ENCODE peak calls at places on chromosomes 13 and 19, in ten cellular contexts. One of them, this sample, is unnamed. For H3K36me3, the result is how much of the 10 kb centered on the place peaks cover.

GRCh38 chr19:32570081-32570785 is 10.8 kb upstream of the PDCD5 start:
- DNase-seq in right lobe of liver: no peak
- DNase-seq in heart left ventricle: no peak
- DNase-seq in sigmoid colon: peak
- DNase-seq in breast epithelium: peak
- DNase-seq in uterus: peak
- DNase-seq in adrenal gland: peak
- DNase-seq in IMR-90: peak
- DNase-seq in tibial nerve: peak
- DNase-seq in spleen: no peak
- DNase-seq in this sample: no peak

GRCh38 chr13:45511310-45512147 is 46.8 kb downstream of the COG3 start:
- DNase-seq in sigmoid colon: no peak
- DNase-seq in right lobe of liver: no peak
- DNase-seq in IMR-90: peak
- DNase-seq in tibial nerve: peak
- DNase-seq in uterus: peak
- DNase-seq in breast epithelium: no peak
- DNase-seq in adrenal gland: peak
- DNase-seq in spleen: no peak
- DNase-seq in heart left ventricle: no peak
- DNase-seq in this sample: no peak

GRCh38 chr13:45527699-45528462 is 63.1 kb downstream of the COG3 start:
- DNase-seq in breast epithelium: no peak
- DNase-seq in spleen: no peak
- DNase-seq in sigmoid colon: no peak
- DNase-seq in right lobe of liver: no peak
- DNase-seq in heart left ventricle: no peak
- DNase-seq in IMR-90: peak
- DNase-seq in uterus: no peak
- DNase-seq in adrenal gland: no peak
- DNase-seq in tibial nerve: no peak
- DNase-seq in this sample: no peak

GRCh38 chr19:38228491-38229439 is 4.7 kb upstream of the DPF1 start:
- DNase-seq in heart left ventricle: no peak
- DNase-seq in breast epithelium: no peak
- DNase-seq in right lobe of liver: no peak
- DNase-seq in uterus: no peak
- DNase-seq in sigmoid colon: no peak
- DNase-seq in tibial nerve: no peak
- DNase-seq in IMR-90: no peak
- DNase-seq in spleen: no peak
- DNase-seq in adrenal gland: no peak
- DNase-seq in this sample: peak

GRCh38 chr13:51967482-51968446 is 43.5 kb downstream of the ATP7B start:
- DNase-seq in adrenal gland: no peak
- DNase-seq in spleen: no peak
- DNase-seq in uterus: no peak
- DNase-seq in tibial nerve: no peak
- DNase-seq in sigmoid colon: no peak
- DNase-seq in IMR-90: no peak
- DNase-seq in heart left ventricle: no peak
- DNase-seq in breast epithelium: no peak
- DNase-seq in right lobe of liver: no peak
- DNase-seq in this sample: no peak

GRCh38 chr13:42574435-42575311 is 721 bp downstream of the TNFSF11 start:
- DNase-seq in breast epithelium: no peak
- DNase-seq in uterus: no peak
- DNase-seq in tibial nerve: no peak
- DNase-seq in heart left ventricle: no peak
- DNase-seq in sigmoid colon: no peak
- DNase-seq in spleen: peak
- DNase-seq in adrenal gland: no peak
- DNase-seq in IMR-90: no peak
- DNase-seq in right lobe of liver: no peak
- DNase-seq in this sample: no peak

GRCh38 chr13:40668335-40668734 is 1.9 kb upstream of the FOXO1 start:
- DNase-seq in tibial nerve: peak
- DNase-seq in sigmoid colon: peak
- DNase-seq in spleen: peak
- DNase-seq in breast epithelium: no peak
- DNase-seq in uterus: peak
- DNase-seq in heart left ventricle: peak
- DNase-seq in right lobe of liver: no peak
- DNase-seq in adrenal gland: no peak
- DNase-seq in IMR-90: no peak
- DNase-seq in this sample: no peak

GRCh38 chr19:35722897-35723296 is 5.1 kb downstream of the KMT2B start:
- DNase-seq in IMR-90: no peak
- DNase-seq in spleen: no peak
- DNase-seq in adrenal gland: no peak
- DNase-seq in uterus: no peak
- DNase-seq in tibial nerve: no peak
- DNase-seq in right lobe of liver: no peak
- DNase-seq in sigmoid colon: no peak
- DNase-seq in breast epithelium: no peak
- DNase-seq in heart left ventricle: no peak
- DNase-seq in this sample: no peak

GRCh38 chr13:101178394-101178793 is 237.9 kb downstream of the NALCN start:
- DNase-seq in right lobe of liver: no peak
- DNase-seq in adrenal gland: no peak
- DNase-seq in IMR-90: peak
- DNase-seq in spleen: no peak
- DNase-seq in sigmoid colon: no peak
- DNase-seq in heart left ventricle: no peak
- DNase-seq in tibial nerve: no peak
- DNase-seq in uterus: no peak
- DNase-seq in breast epithelium: no peak
- DNase-seq in this sample: no peak

GRCh38 chr13:110882972-110883371 is 31.9 kb downstream of the ANKRD10 start:
- DNase-seq in right lobe of liver: no peak
- DNase-seq in tibial nerve: no peak
- DNase-seq in IMR-90: peak
- DNase-seq in spleen: no peak
- DNase-seq in heart left ventricle: no peak
- DNase-seq in sigmoid colon: no peak
- DNase-seq in breast epithelium: no peak
- DNase-seq in adrenal gland: no peak
- DNase-seq in uterus: no peak
- DNase-seq in this sample: no peak

GRCh38 chr19:41887711-41888382 is 4.9 kb downstream of the ARHGEF1 start:
- DNase-seq in uterus: no peak
- DNase-seq in adrenal gland: no peak
- DNase-seq in right lobe of liver: peak
- DNase-seq in heart left ventricle: no peak
- DNase-seq in breast epithelium: peak
- DNase-seq in IMR-90: peak
- DNase-seq in tibial nerve: no peak
- DNase-seq in spleen: peak
- DNase-seq in sigmoid colon: no peak
- DNase-seq in this sample: peak

GRCh38 chr19:41892173-41892902 is 9.4 kb downstream of the ARHGEF1 start:
- DNase-seq in right lobe of liver: no peak
- DNase-seq in spleen: no peak
- DNase-seq in uterus: no peak
- DNase-seq in tibial nerve: no peak
- DNase-seq in breast epithelium: no peak
- DNase-seq in sigmoid colon: no peak
- DNase-seq in IMR-90: no peak
- DNase-seq in heart left ventricle: no peak
- DNase-seq in adrenal gland: no peak
- DNase-seq in this sample: no peak

GRCh38 chr19:41886761-41887710 is 4.1 kb downstream of the ARHGEF1 start:
- DNase-seq in IMR-90: no peak
- DNase-seq in adrenal gland: no peak
- DNase-seq in breast epithelium: no peak
- DNase-seq in spleen: peak
- DNase-seq in right lobe of liver: no peak
- DNase-seq in uterus: no peak
- DNase-seq in sigmoid colon: no peak
- DNase-seq in heart left ventricle: no peak
- DNase-seq in tibial nerve: no peak
- DNase-seq in this sample: no peak

GRCh38 chr19:41888926-41889325 is 5.9 kb downstream of the ARHGEF1 start:
- DNase-seq in right lobe of liver: no peak
- DNase-seq in IMR-90: no peak
- DNase-seq in breast epithelium: no peak
- DNase-seq in sigmoid colon: no peak
- DNase-seq in spleen: no peak
- DNase-seq in adrenal gland: no peak
- DNase-seq in uterus: no peak
- DNase-seq in heart left ventricle: no peak
- DNase-seq in tibial nerve: no peak
- DNase-seq in this sample: peak

DNA sequence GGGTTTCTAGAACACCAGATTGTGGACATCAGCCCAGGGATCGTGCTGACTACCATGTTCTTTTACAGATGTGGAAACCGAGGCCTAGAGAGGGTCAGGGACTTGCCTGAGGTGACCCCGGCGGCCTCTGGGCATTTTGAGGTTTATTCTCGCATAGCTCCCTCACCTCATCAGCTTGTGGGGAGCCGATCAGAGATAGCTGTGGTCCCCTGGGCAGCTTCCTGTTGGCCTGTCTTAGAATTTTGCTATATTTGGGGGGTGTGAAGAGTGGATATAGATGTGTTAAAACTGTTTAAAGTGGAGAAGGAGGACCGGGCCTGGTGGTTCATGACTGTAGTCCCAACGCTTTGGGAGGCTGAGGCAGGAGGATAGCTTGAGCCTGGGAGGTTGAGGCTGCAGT is 6.9 kb downstream of the ARHGEF1 start:
- DNase-seq in tibial nerve: no peak
- DNase-seq in sigmoid colon: no peak
- DNase-seq in spleen: no peak
- DNase-seq in uterus: no peak
- DNase-seq in breast epithelium: no peak
- DNase-seq in adrenal gland: no peak
- DNase-seq in IMR-90: no peak
- DNase-seq in heart left ventricle: no peak
- DNase-seq in right lobe of liver: no peak
- DNase-seq in this sample: no peak
- H3K36me3 ChIP-seq in tibial nerve: under half
- H3K36me3 ChIP-seq in sigmoid colon: under half
- H3K36me3 ChIP-seq in spleen: under half
- H3K36me3 ChIP-seq in uterus: under half
- H3K36me3 ChIP-seq in breast epithelium: under half
- H3K36me3 ChIP-seq in adrenal gland: under half
- H3K36me3 ChIP-seq in IMR-90: under half
- H3K36me3 ChIP-seq in heart left ventricle: under half
- H3K36me3 ChIP-seq in right lobe of liver: under half
- H3K36me3 ChIP-seq in this sample: under half

GRCh38 chr19:17075860-17076538 is 422 bp downstream of the MYO9B start:
- DNase-seq in right lobe of liver: peak
- DNase-seq in heart left ventricle: peak
- DNase-seq in IMR-90: peak
- DNase-seq in breast epithelium: peak
- DNase-seq in adrenal gland: peak
- DNase-seq in sigmoid colon: peak
- DNase-seq in uterus: peak
- DNase-seq in spleen: peak
- DNase-seq in tibial nerve: no peak
- DNase-seq in this sample: peak
- TF ChIP-seq POLR2A in right lobe of liver: no peak
- TF ChIP-seq POLR2A in heart left ventricle: no peak
- TF ChIP-seq POLR2A in IMR-90: peak
- TF ChIP-seq POLR2A in breast epithelium: no peak
- TF ChIP-seq POLR2A in adrenal gland: no peak
- TF ChIP-seq POLR2A in sigmoid colon: no peak
- TF ChIP-seq POLR2A in uterus: no peak
- TF ChIP-seq POLR2A in spleen: no peak
- TF ChIP-seq POLR2A in tibial nerve: no peak
- TF ChIP-seq POLR2A in this sample: no peak

GRCh38 chr19:21602105-21602658 is 96.8 kb downstream of the ZNF429 start:
- DNase-seq in adrenal gland: no peak
- DNase-seq in tibial nerve: no peak
- DNase-seq in breast epithelium: no peak
- DNase-seq in heart left ventricle: no peak
- DNase-seq in right lobe of liver: no peak
- DNase-seq in uterus: no peak
- DNase-seq in spleen: no peak
- DNase-seq in IMR-90: no peak
- DNase-seq in sigmoid colon: no peak
- DNase-seq in this sample: no peak

GRCh38 chr19:21603431-21604153 is 98.2 kb downstream of the ZNF429 start:
- DNase-seq in tibial nerve: no peak
- DNase-seq in uterus: no peak
- DNase-seq in heart left ventricle: no peak
- DNase-seq in spleen: no peak
- DNase-seq in right lobe of liver: no peak
- DNase-seq in adrenal gland: no peak
- DNase-seq in sigmoid colon: no peak
- DNase-seq in IMR-90: no peak
- DNase-seq in breast epithelium: no peak
- DNase-seq in this sample: no peak

GRCh38 chr19:21604351-21604926 is 99.0 kb downstream of the ZNF429 start:
- DNase-seq in breast epithelium: no peak
- DNase-seq in right lobe of liver: no peak
- DNase-seq in IMR-90: peak
- DNase-seq in adrenal gland: peak
- DNase-seq in tibial nerve: no peak
- DNase-seq in sigmoid colon: no peak
- DNase-seq in heart left ventricle: no peak
- DNase-seq in spleen: no peak
- DNase-seq in uterus: no peak
- DNase-seq in this sample: no peak

GRCh38 chr19:21607453-21607852 is 102.1 kb downstream of the ZNF429 start:
- DNase-seq in tibial nerve: no peak
- DNase-seq in uterus: no peak
- DNase-seq in adrenal gland: no peak
- DNase-seq in spleen: no peak
- DNase-seq in IMR-90: no peak
- DNase-seq in heart left ventricle: no peak
- DNase-seq in right lobe of liver: no peak
- DNase-seq in breast epithelium: no peak
- DNase-seq in sigmoid colon: no peak
- DNase-seq in this sample: no peak

GRCh38 chr19:21604941-21605548 is 99.6 kb downstream of the ZNF429 start:
- DNase-seq in uterus: peak
- DNase-seq in sigmoid colon: no peak
- DNase-seq in breast epithelium: peak
- DNase-seq in right lobe of liver: no peak
- DNase-seq in spleen: no peak
- DNase-seq in IMR-90: no peak
- DNase-seq in heart left ventricle: no peak
- DNase-seq in tibial nerve: no peak
- DNase-seq in adrenal gland: peak
- DNase-seq in this sample: no peak
- H3K4me3 ChIP-seq in uterus: peak
- H3K4me3 ChIP-seq in sigmoid colon: peak
- H3K4me3 ChIP-seq in breast epithelium: peak
- H3K4me3 ChIP-seq in right lobe of liver: peak
- H3K4me3 ChIP-seq in spleen: peak
- H3K4me3 ChIP-seq in IMR-90: peak
- H3K4me3 ChIP-seq in heart left ventricle: peak
- H3K4me3 ChIP-seq in tibial nerve: peak
- H3K4me3 ChIP-seq in adrenal gland: peak
- H3K4me3 ChIP-seq in this sample: peak

DNA sequence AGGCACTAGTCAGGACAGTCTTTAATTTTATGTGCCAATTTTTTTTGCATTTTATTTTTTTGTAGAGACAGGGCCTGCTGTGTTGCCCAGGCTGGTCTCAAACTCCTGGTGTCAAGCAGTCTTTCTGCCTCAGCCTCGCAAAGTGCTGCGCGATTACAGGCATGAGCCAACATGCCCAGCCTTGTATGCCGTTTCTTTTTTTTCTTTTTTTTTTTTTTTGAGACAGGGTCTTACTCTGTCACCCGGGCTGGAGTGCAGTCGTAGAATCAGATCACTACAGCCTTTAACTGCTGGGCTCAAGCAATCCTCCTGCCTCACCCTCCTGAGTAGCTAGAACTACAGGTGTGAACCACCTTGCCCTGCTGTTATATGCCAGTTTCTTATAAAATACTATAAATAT is 26.4 kb downstream of the BORA start:
- DNase-seq in breast epithelium: no peak
- DNase-seq in uterus: no peak
- DNase-seq in spleen: no peak
- DNase-seq in tibial nerve: no peak
- DNase-seq in sigmoid colon: no peak
- DNase-seq in right lobe of liver: no peak
- DNase-seq in adrenal gland: no peak
- DNase-seq in heart left ventricle: no peak
- DNase-seq in IMR-90: no peak
- DNase-seq in this sample: no peak
- H3K36me3 ChIP-seq in breast epithelium: under half
- H3K36me3 ChIP-seq in uterus: under half
- H3K36me3 ChIP-seq in spleen: half or more
- H3K36me3 ChIP-seq in tibial nerve: under half
- H3K36me3 ChIP-seq in sigmoid colon: under half
- H3K36me3 ChIP-seq in right lobe of liver: under half
- H3K36me3 ChIP-seq in adrenal gland: under half
- H3K36me3 ChIP-seq in heart left ventricle: under half
- H3K36me3 ChIP-seq in IMR-90: under half
- H3K36me3 ChIP-seq in this sample: under half

This sample was measured in upper lobe of left lung.